ENCODE peak calls at places on chromosomes 4 and X, in six cellular contexts. Y is fibroblast of lung; T is CD8-positive, alpha-beta memory T cell; E is neural progenitor cell; K is lung; G is heart left ventricle. V is an unnamed sample. For H3K27me3, H3K4me1 and H3K9me3, the result is how much of the 10 kb centered on the place peaks cover.

GRCh38 chr4:113502883-113503282 is 258.7 kb downstream of the CAMK2D start:
- DNase-seq in Y (no peak), T (no peak), E (no peak), K (no peak), G (no peak), V (no peak)

GRCh38 chr4:112284662-112285411 is 867 bp downstream of the TIFA start:
- DNase-seq in Y (peak), T (peak), E (no peak), K (no peak), G (no peak), V (no peak)

GRCh38 chrX:153307546-153308175 is 13.9 kb downstream of the PNMA6F start:
- DNase-seq in Y (no peak), T (no peak), E (no peak), K (no peak), G (no peak), V (no peak)

GRCh38 chr4:78552398-78553396 is 1.1 kb downstream of the ANXA3 start:
- DNase-seq in Y (no peak), T (no peak), E (peak), K (peak), G (no peak), V (peak)

GRCh38 chr4:157005193-157005592 is 33.6 kb upstream of the PDGFC start:
- DNase-seq in Y (no peak), T (no peak), E (no peak), K (no peak), G (no peak), V (no peak)

GRCh38 chr4:26050212-26050643 is 136.2 kb downstream of the SMIM20 start:
- DNase-seq in Y (no peak), T (no peak), E (no peak), K (peak), G (peak), V (no peak)

GRCh38 chr4:108477527-108478108 is 142.8 kb upstream of the RPL34 start:
- DNase-seq in Y (no peak), T (no peak), E (no peak), K (no peak), G (no peak), V (no peak)

GRCh38 chr4:95290702-95291101 is 258.1 kb downstream of the UNC5C start:
- DNase-seq in Y (no peak), T (no peak), E (no peak), K (no peak), G (no peak), V (no peak)

GRCh38 chr4:151198748-151199147 is 78.2 kb upstream of the PRSS48 start:
- DNase-seq in Y (peak), T (no peak), E (no peak), K (no peak), G (no peak), V (no peak)

GRCh38 chr4:127870688-127871087 is 10.0 kb upstream of the PLK4 start:
- DNase-seq in Y (peak), T (no peak), E (no peak), K (peak), G (peak), V (peak)

GRCh38 chr4:30821891-30822612 is 101.9 kb downstream of the PCDH7 start:
- DNase-seq in Y (peak), T (no peak), E (no peak), K (no peak), G (no peak), V (no peak)

GRCh38 chr4:87851332-87851731 is 18.6 kb downstream of the MEPE start:
- DNase-seq in Y (no peak), T (no peak), E (no peak), K (no peak), G (no peak), V (no peak)

GRCh38 chrX:52346462-52347165 is 22.2 kb upstream of the XAGE2 start:
- DNase-seq in Y (no peak), T (no peak), E (no peak), K (no peak), G (no peak), V (peak)

GRCh38 chrX:16160729-16161128 is 6.6 kb upstream of the MAGEB17 start:
- DNase-seq in Y (peak), T (no peak), E (no peak), K (no peak), G (no peak), V (peak)

GRCh38 chrX:129785160-129785947 is 5.6 kb downstream of the SASH3 start:
- DNase-seq in Y (no peak), T (no peak), E (no peak), K (no peak), G (no peak), V (no peak)

GRCh38 chr4:155407480-155407879 is 30.7 kb upstream of the MAP9 start:
- DNase-seq in Y (peak), T (no peak), E (no peak), K (no peak), G (no peak), V (no peak)

GRCh38 chr4:53764761-53765490 is 173.6 kb upstream of the LNX1 start:
- DNase-seq in Y (peak), T (no peak), E (no peak), K (no peak), G (no peak), V (no peak)

GRCh38 chrX:29870608-29871007 is 344.8 kb upstream of the MAGEB2 start:
- DNase-seq in Y (no peak), T (no peak), E (no peak), K (no peak), G (no peak), V (no peak)

GRCh38 chr4:42074294-42074693 is 78.2 kb downstream of the BEND4 start:
- DNase-seq in Y (no peak), T (no peak), E (no peak), K (no peak), G (no peak), V (no peak)

DNA sequence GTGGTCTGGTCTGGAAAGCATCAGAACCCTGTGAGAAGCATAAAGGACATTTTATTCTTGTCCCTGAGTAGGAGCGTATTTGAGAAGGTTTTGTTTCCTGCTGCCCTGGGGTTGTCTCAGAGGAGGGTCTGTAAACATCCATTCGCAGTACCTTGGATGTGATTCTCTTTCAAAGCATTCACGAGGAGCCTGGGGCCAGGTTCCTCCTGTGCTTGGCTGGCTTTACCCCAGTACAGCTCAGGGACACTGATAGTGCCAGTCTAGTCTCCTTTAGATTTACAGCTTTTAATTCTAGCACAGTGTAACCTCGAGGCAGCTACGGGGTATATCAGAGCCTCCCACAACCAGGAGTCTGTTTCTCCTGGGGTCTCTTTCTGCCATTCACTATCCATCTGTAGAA is 2.7 kb downstream of the CLRN2 start:
- DNase-seq in Y (no peak), T (no peak), E (no peak), K (no peak), G (no peak), V (no peak)
- H3K27me3 ChIP-seq in Y (under half), T (under half), E (under half), K (under half), G (under half), V (under half)

GRCh38 chrX:107731831-107732502 is 43.6 kb downstream of the TSC22D3 start:
- DNase-seq in Y (peak), T (no peak), E (peak), K (peak), G (peak), V (peak)

GRCh38 chrX:107730991-107731766 is 44.4 kb downstream of the TSC22D3 start:
- DNase-seq in Y (no peak), T (no peak), E (no peak), K (no peak), G (no peak), V (no peak)

GRCh38 chrX:107728342-107729099 is 47.1 kb downstream of the TSC22D3 start:
- DNase-seq in Y (no peak), T (no peak), E (no peak), K (no peak), G (peak), V (no peak)

GRCh38 chrX:107729558-107730297 is 45.9 kb downstream of the TSC22D3 start:
- DNase-seq in Y (no peak), T (no peak), E (no peak), K (no peak), G (peak), V (no peak)

GRCh38 chrX:107730298-107730655 is 45.3 kb downstream of the TSC22D3 start:
- DNase-seq in Y (no peak), T (no peak), E (peak), K (no peak), G (no peak), V (no peak)
- H3K4me1 ChIP-seq in Y (under half), T (under half), E (under half), K (under half), G (half or more), V (under half)

GRCh38 chr4:102104278-102104677 is 241.0 kb downstream of the SLC39A8 start:
- DNase-seq in Y (no peak), T (no peak), E (no peak), K (no peak), G (no peak), V (no peak)
- H3K9me3 ChIP-seq in Y (under half), T (under half), E (under half), K (under half), G (under half), V (under half)

GRCh38 chrX:40094900-40095587 is 2.7 kb downstream of the BCOR start:
- DNase-seq in Y (no peak), T (no peak), E (peak), K (no peak), G (no peak), V (peak)
- H3K27me3 ChIP-seq in Y (under half), T (under half), E (half or more), K (under half), G (under half), V (under half)

GRCh38 chrX:65697173-65697572 is 29.7 kb downstream of the MSN start:
- DNase-seq in Y (peak), T (no peak), E (no peak), K (no peak), G (no peak), V (peak)
- H3K4me1 ChIP-seq in Y (under half), T (half or more), E (under half), K (under half), G (half or more), V (under half)

DNA sequence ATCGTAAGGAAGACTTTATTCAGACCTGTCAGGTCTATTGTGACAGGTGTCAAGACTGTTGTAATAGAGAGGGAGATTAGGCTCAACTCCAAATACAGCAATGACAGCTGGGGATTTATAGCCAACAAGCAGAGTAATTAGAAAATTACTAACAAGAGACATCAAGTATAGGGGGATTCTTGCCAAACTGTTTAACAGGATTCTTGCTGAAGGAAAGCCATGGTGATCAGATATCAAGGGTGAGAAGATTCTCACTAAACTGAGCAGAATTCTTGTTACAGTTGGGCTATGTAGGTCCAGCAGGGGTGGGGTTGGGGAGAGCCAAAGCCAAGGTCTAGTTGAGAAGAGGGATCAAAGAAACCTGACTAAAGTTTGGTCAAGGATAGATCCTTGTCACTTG is 461.0 kb upstream of the GALNT7 start:
- DNase-seq in Y (no peak), T (no peak), E (no peak), K (no peak), G (no peak), V (no peak)
- H3K9me3 ChIP-seq in Y (under half), T (under half), E (under half), K (under half), G (under half), V (under half)